ENCODE peak calls at places on chromosomes 3 and 15, in five cellular contexts. One of them, this sample, is unnamed.

GRCh38 chr3:46853441-46854410 is 9.5 kb downstream of the MYL3 start:
- DNase-seq in HepG2: no peak
- DNase-seq in K562: no peak
- DNase-seq in H1: no peak
- DNase-seq in GM12878: no peak
- DNase-seq in this sample: no peak

GRCh38 chr3:66456711-66457173 is 44.1 kb downstream of the LRIG1 start:
- DNase-seq in HepG2: no peak
- DNase-seq in K562: no peak
- DNase-seq in H1: no peak
- DNase-seq in GM12878: no peak
- DNase-seq in this sample: no peak

GRCh38 chr3:149813367-149814281 is 609 bp downstream of the RNF13 start:
- DNase-seq in HepG2: peak
- DNase-seq in K562: peak
- DNase-seq in H1: no peak
- DNase-seq in GM12878: no peak
- DNase-seq in this sample: peak

GRCh38 chr3:55405436-55405835 is 81.7 kb downstream of the WNT5A start:
- DNase-seq in HepG2: no peak
- DNase-seq in K562: peak
- DNase-seq in H1: peak
- DNase-seq in GM12878: no peak
- DNase-seq in this sample: peak

GRCh38 chr15:60392601-60392985 is 5.2 kb downstream of the ANXA2 start:
- DNase-seq in HepG2: peak
- DNase-seq in K562: peak
- DNase-seq in H1: no peak
- DNase-seq in GM12878: no peak
- DNase-seq in this sample: peak

GRCh38 chr15:69194854-69195253 is 34.4 kb downstream of the GLCE start:
- DNase-seq in HepG2: peak
- DNase-seq in K562: no peak
- DNase-seq in H1: no peak
- DNase-seq in GM12878: no peak
- DNase-seq in this sample: no peak

GRCh38 chr15:68389936-68390790 is 41.8 kb downstream of the ITGA11 start:
- DNase-seq in HepG2: no peak
- DNase-seq in K562: no peak
- DNase-seq in H1: no peak
- DNase-seq in GM12878: peak
- DNase-seq in this sample: no peak

GRCh38 chr15:50280271-50280670 is 14.7 kb upstream of the HDC start:
- DNase-seq in HepG2: no peak
- DNase-seq in K562: no peak
- DNase-seq in H1: no peak
- DNase-seq in GM12878: no peak
- DNase-seq in this sample: no peak

GRCh38 chr3:125280966-125281365 is 68.4 kb upstream of the SLC12A8 start:
- DNase-seq in HepG2: peak
- DNase-seq in K562: peak
- DNase-seq in H1: no peak
- DNase-seq in GM12878: no peak
- DNase-seq in this sample: peak

GRCh38 chr3:153640689-153641308 is 478.8 kb downstream of the RAP2B start:
- DNase-seq in HepG2: no peak
- DNase-seq in K562: peak
- DNase-seq in H1: peak
- DNase-seq in GM12878: no peak
- DNase-seq in this sample: peak

DNA sequence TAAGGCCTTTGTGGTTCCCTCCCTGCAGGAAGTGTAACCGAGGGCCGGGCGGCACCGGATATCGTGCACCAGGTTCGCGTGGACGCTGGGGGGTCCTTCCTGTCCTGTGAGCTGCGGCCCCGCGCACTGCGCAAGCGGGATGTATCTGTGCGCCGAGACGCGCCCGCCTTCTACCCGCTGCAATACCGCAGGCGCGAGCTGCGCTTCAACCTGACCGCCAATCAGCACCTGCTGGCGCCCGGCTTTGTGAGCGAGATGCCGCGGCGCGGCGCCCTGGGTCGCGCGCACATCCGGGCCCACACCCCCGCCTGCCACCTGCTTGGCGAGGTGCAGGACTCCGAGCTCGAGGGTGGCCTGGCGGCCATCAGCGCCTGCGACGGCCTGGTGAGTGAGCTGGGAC is 35.9 kb downstream of the SAXO2 start:
- DNase-seq in HepG2: no peak
- DNase-seq in K562: no peak
- DNase-seq in H1: no peak
- DNase-seq in GM12878: no peak
- DNase-seq in this sample: peak
- TF ChIP-seq CREB1 in HepG2: no peak
- TF ChIP-seq CREB1 in K562: no peak
- TF ChIP-seq CREB1 in H1: no peak
- TF ChIP-seq CREB1 in GM12878: no peak
- TF ChIP-seq CREB1 in this sample: no peak

GRCh38 chr3:73586628-73587027 is 38.1 kb downstream of the PDZRN3 start:
- DNase-seq in HepG2: no peak
- DNase-seq in K562: no peak
- DNase-seq in H1: no peak
- DNase-seq in GM12878: no peak
- DNase-seq in this sample: no peak

GRCh38 chr3:73581134-73581846 is 43.5 kb downstream of the PDZRN3 start:
- DNase-seq in HepG2: no peak
- DNase-seq in K562: no peak
- DNase-seq in H1: no peak
- DNase-seq in GM12878: no peak
- DNase-seq in this sample: no peak

GRCh38 chr3:73582535-73582934 is 42.2 kb downstream of the PDZRN3 start:
- DNase-seq in HepG2: no peak
- DNase-seq in K562: no peak
- DNase-seq in H1: no peak
- DNase-seq in GM12878: no peak
- DNase-seq in this sample: no peak

GRCh38 chr3:73580343-73580742 is 44.4 kb downstream of the PDZRN3 start:
- DNase-seq in HepG2: no peak
- DNase-seq in K562: no peak
- DNase-seq in H1: no peak
- DNase-seq in GM12878: no peak
- DNase-seq in this sample: no peak

DNA sequence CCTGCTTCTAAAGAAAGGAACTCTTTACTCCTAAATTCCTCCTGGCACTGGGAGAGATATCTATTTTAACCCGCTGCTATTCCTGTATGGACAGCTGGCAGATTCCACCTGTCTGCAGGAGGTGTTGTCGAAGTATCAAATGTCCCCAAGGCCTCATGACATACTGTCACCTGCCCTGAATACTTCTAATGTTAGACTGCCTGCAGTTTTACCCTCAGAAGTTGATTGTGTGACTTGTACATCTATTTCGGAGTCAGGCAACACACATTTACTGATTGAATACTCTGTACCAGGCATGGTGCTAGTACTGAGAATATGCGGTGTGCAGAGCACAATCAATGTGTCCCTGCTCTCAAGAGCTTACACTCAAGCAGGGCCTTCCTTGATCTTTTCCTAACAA is 38.6 kb downstream of the PDZRN3 start:
- DNase-seq in HepG2: no peak
- DNase-seq in K562: no peak
- DNase-seq in H1: no peak
- DNase-seq in GM12878: no peak
- DNase-seq in this sample: no peak
- H3K4me2 ChIP-seq in HepG2: no peak
- H3K4me2 ChIP-seq in K562: no peak
- H3K4me2 ChIP-seq in H1: no peak
- H3K4me2 ChIP-seq in GM12878: no peak
- H3K4me2 ChIP-seq in this sample: no peak

DNA sequence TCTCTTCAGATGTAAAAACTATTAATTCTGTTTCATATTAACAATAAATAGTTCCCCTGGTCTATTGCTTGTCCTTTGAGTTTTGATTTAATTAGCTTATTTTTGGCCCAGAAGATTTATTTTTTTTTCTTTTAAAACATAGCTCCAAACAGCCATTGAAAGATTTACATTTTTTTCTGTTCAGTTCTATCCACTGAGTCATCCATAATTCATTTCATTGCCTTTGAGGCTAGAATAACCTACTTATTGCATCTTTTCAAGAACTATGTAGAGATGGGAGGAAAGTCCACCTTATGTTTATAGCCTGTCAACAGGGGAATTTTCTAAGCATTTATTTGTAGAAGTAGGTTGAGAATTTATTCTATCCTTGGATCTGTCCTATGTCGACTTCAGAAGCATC is 53.4 kb upstream of the CHD2 start:
- DNase-seq in HepG2: no peak
- DNase-seq in K562: no peak
- DNase-seq in H1: no peak
- DNase-seq in GM12878: no peak
- DNase-seq in this sample: no peak
- TF ChIP-seq CREB1 in HepG2: no peak
- TF ChIP-seq CREB1 in K562: no peak
- TF ChIP-seq CREB1 in H1: no peak
- TF ChIP-seq CREB1 in GM12878: no peak
- TF ChIP-seq CREB1 in this sample: no peak

DNA sequence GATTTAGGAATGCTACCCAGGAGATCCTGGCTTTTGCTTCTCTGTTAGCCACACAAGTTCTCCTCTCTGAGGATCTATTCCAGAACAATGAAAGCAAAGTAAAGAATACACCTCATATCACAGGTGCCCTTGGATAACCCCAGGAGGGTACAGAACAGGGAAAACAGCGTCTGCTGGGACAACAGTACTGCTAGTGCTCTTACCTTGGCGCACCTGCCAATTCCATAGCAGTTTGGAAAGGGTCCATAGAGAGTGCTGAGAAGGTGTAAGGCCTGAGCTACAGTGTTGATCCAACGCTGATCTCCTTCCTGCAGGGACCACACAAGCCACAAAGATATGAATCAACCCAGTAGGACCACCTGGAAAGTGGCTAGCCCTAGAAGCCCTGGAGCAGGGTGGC is 12.9 kb upstream of the PRC1 start:
- DNase-seq in HepG2: no peak
- DNase-seq in K562: no peak
- DNase-seq in H1: no peak
- DNase-seq in GM12878: no peak
- DNase-seq in this sample: no peak
- H3K4me2 ChIP-seq in HepG2: no peak
- H3K4me2 ChIP-seq in K562: no peak
- H3K4me2 ChIP-seq in H1: no peak
- H3K4me2 ChIP-seq in GM12878: no peak
- H3K4me2 ChIP-seq in this sample: no peak

GRCh38 chr3:70996082-70996481 is 587.4 kb downstream of the FOXP1 start:
- DNase-seq in HepG2: no peak
- DNase-seq in K562: no peak
- DNase-seq in H1: no peak
- DNase-seq in GM12878: no peak
- DNase-seq in this sample: no peak
- TF ChIP-seq CREB1 in HepG2: no peak
- TF ChIP-seq CREB1 in K562: no peak
- TF ChIP-seq CREB1 in H1: no peak
- TF ChIP-seq CREB1 in GM12878: no peak
- TF ChIP-seq CREB1 in this sample: no peak

DNA sequence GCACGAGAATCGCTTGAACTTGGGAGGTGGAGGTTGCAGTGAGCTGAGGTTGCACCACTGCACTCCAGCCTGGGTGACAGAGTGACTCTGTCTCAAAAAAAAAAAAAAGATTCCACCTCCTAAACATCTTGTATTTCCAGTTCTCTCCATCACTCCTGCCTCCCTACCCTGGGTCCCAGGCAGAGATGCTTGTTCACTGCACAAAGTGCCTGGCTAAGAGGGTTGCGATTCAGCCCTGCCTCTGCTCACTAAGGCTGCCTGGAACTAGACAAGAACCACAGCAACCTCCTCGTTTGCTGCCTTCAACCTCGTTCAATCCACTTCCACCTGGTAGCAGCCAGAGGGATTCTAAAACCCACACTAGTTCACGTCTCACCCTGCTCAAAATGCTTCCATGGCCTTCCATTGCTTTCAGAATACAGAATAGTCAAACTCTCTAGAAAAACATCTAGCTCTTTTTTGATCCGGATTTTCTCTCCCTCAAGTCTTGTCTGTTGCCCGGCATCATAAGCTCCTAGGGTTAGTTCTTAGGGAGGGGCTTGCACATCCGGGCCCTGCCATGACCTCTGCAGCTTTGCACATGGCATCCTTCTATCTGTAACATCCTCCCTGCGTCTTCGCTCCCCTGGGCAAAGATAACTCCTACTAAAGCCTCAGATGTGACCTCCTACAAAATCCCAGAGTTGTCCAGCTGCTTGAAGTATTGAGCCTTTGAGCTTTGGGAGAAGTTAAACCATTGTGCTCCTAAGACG is 1.0 kb upstream of the MCM2 start:
- DNase-seq in HepG2: no peak
- DNase-seq in K562: peak
- DNase-seq in H1: no peak
- DNase-seq in GM12878: no peak
- DNase-seq in this sample: no peak
- H3K4me2 ChIP-seq in HepG2: peak
- H3K4me2 ChIP-seq in K562: peak
- H3K4me2 ChIP-seq in H1: peak
- H3K4me2 ChIP-seq in GM12878: peak
- H3K4me2 ChIP-seq in this sample: peak

GRCh38 chr15:59020321-59020720 is 32.9 kb downstream of the RNF111 start:
- DNase-seq in HepG2: peak
- DNase-seq in K562: no peak
- DNase-seq in H1: no peak
- DNase-seq in GM12878: no peak
- DNase-seq in this sample: no peak

GRCh38 chr15:59029554-59029953 is 42.1 kb downstream of the RNF111 start:
- DNase-seq in HepG2: no peak
- DNase-seq in K562: no peak
- DNase-seq in H1: no peak
- DNase-seq in GM12878: no peak
- DNase-seq in this sample: no peak

GRCh38 chr15:59028387-59028955 is 41.0 kb downstream of the RNF111 start:
- DNase-seq in HepG2: no peak
- DNase-seq in K562: no peak
- DNase-seq in H1: no peak
- DNase-seq in GM12878: no peak
- DNase-seq in this sample: no peak

GRCh38 chr15:59022188-59022587 is 34.7 kb downstream of the RNF111 start:
- DNase-seq in HepG2: no peak
- DNase-seq in K562: no peak
- DNase-seq in H1: no peak
- DNase-seq in GM12878: no peak
- DNase-seq in this sample: no peak

DNA sequence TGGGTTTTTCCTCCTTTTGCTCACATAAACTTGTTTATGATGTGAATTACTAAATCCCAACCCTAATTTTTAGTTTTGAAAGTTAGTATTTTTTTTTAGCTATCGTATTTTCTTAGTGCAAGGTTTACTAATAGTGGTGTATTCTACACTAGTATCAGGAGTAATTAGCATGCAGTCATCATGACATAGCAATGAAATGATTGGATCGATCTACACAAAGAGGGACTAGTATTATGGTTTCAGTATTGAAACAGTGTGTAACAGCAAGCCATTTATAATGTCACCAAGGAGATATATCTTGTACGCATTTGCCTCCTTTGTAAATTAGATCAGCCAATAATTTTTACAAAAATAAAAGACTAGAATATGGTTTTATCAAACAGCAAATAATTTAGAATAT is 38.7 kb downstream of the RNF111 start:
- DNase-seq in HepG2: no peak
- DNase-seq in K562: no peak
- DNase-seq in H1: no peak
- DNase-seq in GM12878: no peak
- DNase-seq in this sample: no peak
- TF ChIP-seq CREB1 in HepG2: no peak
- TF ChIP-seq CREB1 in K562: no peak
- TF ChIP-seq CREB1 in H1: no peak
- TF ChIP-seq CREB1 in GM12878: no peak
- TF ChIP-seq CREB1 in this sample: no peak

GRCh38 chr3:69865920-69866679 is 126.8 kb downstream of the MITF start:
- DNase-seq in HepG2: no peak
- DNase-seq in K562: peak
- DNase-seq in H1: no peak
- DNase-seq in GM12878: no peak
- DNase-seq in this sample: peak
- H3K4me2 ChIP-seq in HepG2: no peak
- H3K4me2 ChIP-seq in K562: peak
- H3K4me2 ChIP-seq in H1: no peak
- H3K4me2 ChIP-seq in GM12878: no peak
- H3K4me2 ChIP-seq in this sample: no peak